ENCODE peak calls at places on chromosome 20, in nine cellular contexts. B is hypothalamus; W is iris pigment epithelial cell; N is stimulated activated CD4-positive, alpha-beta T cell treated with anti-CD3 and anti-CD28 coated beads, Interleukin-1b, Interleukin-23, amount 100 ng/mL, for 1 hour; I is heart right ventricle; P is AG08395; U is NT2/D1; M is epithelial cell of esophagus; S is NCI-H748 treated with DMSO at 0.1 percent for 48 hours. T is an unnamed sample.
A peak's percentile ranks its signal among the peaks of the same experiment; 100 is the strongest.

GRCh38 chr20:57843941-57844625 is 134.3 kb upstream of the PMEPA1 start:
- DNase-seq in S (no peak), M (no peak), W (no peak), P (no peak), I (no peak), B (no peak), N (no peak), U (no peak), T (no peak)

GRCh38 chr20:57810511-57811372 is 100.9 kb upstream of the PMEPA1 start:
- DNase-seq in U (no peak), S (no peak), M (peak; percentile 70), I (no peak), W (peak; percentile 16), N (no peak), P (no peak), B (no peak), T (no peak)

GRCh38 chr20:48770700-48771099 is 57.1 kb downstream of the PREX1 start:
- DNase-seq in N (no peak), I (no peak), M (no peak), W (no peak), S (no peak), U (no peak), P (no peak), B (no peak), T (no peak)

GRCh38 chr20:20741067-20742045 is 28.9 kb upstream of the RALGAPA2 start:
- DNase-seq in P (no peak), B (no peak), I (no peak), S (no peak), N (no peak), M (no peak), W (no peak), U (no peak), T (peak; percentile 19)

GRCh38 chr20:24389686-24390085 is 79.7 kb upstream of the SYNDIG1 start:
- DNase-seq in I (peak; percentile 20), B (peak; percentile 37), U (no peak), P (no peak), N (no peak), M (no peak), W (no peak), S (no peak), T (no peak)

GRCh38 chr20:1820137-1821074 is 74.8 kb upstream of the SIRPA start:
- DNase-seq in N (no peak), M (peak; percentile 72), B (no peak), S (no peak), U (no peak), I (no peak), P (peak; percentile 90), W (peak; percentile 78), T (no peak)

GRCh38 chr20:61478611-61479305 is 226.7 kb downstream of the CDH4 start:
- DNase-seq in U (no peak), W (no peak), B (no peak), M (no peak), P (no peak), N (no peak), S (no peak), I (no peak), T (no peak)

GRCh38 chr20:47502801-47503239 is 1.1 kb downstream of the NCOA3 start:
- DNase-seq in U (no peak), W (peak; percentile 45), S (peak; percentile 26), P (peak; percentile 31), M (peak; percentile 43), I (peak; percentile 13), B (no peak), N (no peak), T (peak; percentile 53)

GRCh38 chr20:44038681-44039123 is 124.0 kb downstream of the TOX2 start:
- DNase-seq in U (no peak), M (no peak), I (no peak), N (no peak), W (no peak), P (peak; percentile 27), S (no peak), B (peak; percentile 32), T (peak; percentile 74)

GRCh38 chr20:42945194-42945593 is 244.5 kb downstream of the PTPRT start:
- DNase-seq in M (no peak), P (no peak), B (no peak), N (no peak), U (no peak), W (no peak), S (no peak), I (no peak), T (no peak)

GRCh38 chr20:5150226-5151076 is 23.6 kb downstream of the CDS2 start:
- DNase-seq in U (no peak), S (no peak), W (peak; percentile 77), M (no peak), B (no peak), P (no peak), N (no peak), I (no peak), T (no peak)

GRCh38 chr20:10367425-10367920 is 66.5 kb downstream of the MKKS start:
- DNase-seq in I (no peak), U (no peak), N (no peak), W (no peak), M (no peak), B (no peak), P (no peak), S (no peak), T (no peak)

GRCh38 chr20:50308166-50308512 is 117.5 kb downstream of the CEBPB start:
- DNase-seq in M (no peak), W (no peak), N (no peak), B (no peak), S (no peak), U (no peak), P (no peak), I (no peak), T (no peak)

GRCh38 chr20:19710336-19710721 is 47.7 kb upstream of the RIN2 start:
- DNase-seq in W (no peak), M (no peak), I (no peak), N (no peak), U (no peak), B (no peak), P (no peak), S (no peak), T (no peak)

GRCh38 chr20:44069203-44069931 is 117.6 kb downstream of the JPH2 start:
- DNase-seq in M (no peak), N (peak; percentile 40), P (no peak), B (no peak), I (no peak), W (no peak), U (no peak), S (no peak), T (no peak)

GRCh38 chr20:57231951-57232428 is 34.5 kb downstream of the BMP7 start:
- DNase-seq in W (no peak), B (no peak), P (no peak), N (no peak), I (no peak), M (no peak), S (peak; percentile 14), U (peak; percentile 76), T (no peak)

GRCh38 chr20:19828233-19828632 is 70.2 kb downstream of the RIN2 start:
- DNase-seq in M (peak; percentile 66), N (no peak), W (peak; percentile 83), I (no peak), P (peak; percentile 9), S (no peak), U (no peak), B (no peak), T (no peak)

T was measured in retina.